ENCODE peak calls at places on chromosomes 13 and 19, in eight cellular contexts. H is coronary artery; K is HAP-1; N is thoracic aorta; W is AG10803; T is CD8-positive, alpha-beta memory T cell; L is GM12865; Q is breast epithelium. U is an unnamed sample.

GRCh38 chr19:45087531-45087930 is 5.4 kb upstream of the PPP1R37 start:
- DNase-seq in Q (no peak), K (no peak), T (peak; percentile 77), N (no peak), H (no peak), W (no peak), L (no peak), U (no peak)

GRCh38 chr19:16661480-16662034 is 618 bp downstream of the TMEM38A start:
- DNase-seq in T (peak; percentile 6), Q (no peak), L (peak; percentile 87), H (peak; percentile 83), N (peak; percentile 23), W (no peak), K (peak; percentile 64), U (no peak)

GRCh38 chr19:49791776-49792445 is 21.2 kb downstream of the FUZ start:
- DNase-seq in N (no peak), K (no peak), T (no peak), L (no peak), Q (no peak), H (no peak), W (no peak), U (no peak)

GRCh38 chr19:15506074-15506565 is 2.2 kb upstream of the CYP4F22 start:
- DNase-seq in Q (no peak), K (no peak), W (no peak), H (no peak), N (no peak), L (no peak), T (no peak), U (no peak)

GRCh38 chr19:37977992-37978391 is 71.0 kb downstream of the SIPA1L3 start:
- DNase-seq in W (peak; percentile 75), K (peak; percentile 77), H (no peak), L (peak; percentile 77), T (no peak), Q (peak; percentile 75), N (no peak), U (no peak)

GRCh38 chr13:76708138-76708537 is 178.1 kb downstream of the KCTD12 start:
- DNase-seq in W (peak; percentile 36), H (no peak), Q (no peak), L (no peak), N (no peak), K (no peak), T (no peak), U (no peak)

GRCh38 chr13:21326155-21327030 is 132.7 kb downstream of the ZDHHC20 start:
- DNase-seq in H (no peak), K (no peak), Q (no peak), T (no peak), N (no peak), W (peak; percentile 61), L (no peak), U (no peak)

GRCh38 chr13:20960663-20961309 is 58.2 kb upstream of the XPO4 start:
- DNase-seq in W (no peak), T (no peak), Q (no peak), K (peak; percentile 25), N (no peak), L (no peak), H (no peak), U (no peak)

GRCh38 chr19:18433039-18433691 is 4.8 kb downstream of the ISYNA1 start:
- DNase-seq in H (no peak), L (peak; percentile 86), W (no peak), N (no peak), Q (no peak), K (no peak), T (peak; percentile 34), U (no peak)

DNA sequence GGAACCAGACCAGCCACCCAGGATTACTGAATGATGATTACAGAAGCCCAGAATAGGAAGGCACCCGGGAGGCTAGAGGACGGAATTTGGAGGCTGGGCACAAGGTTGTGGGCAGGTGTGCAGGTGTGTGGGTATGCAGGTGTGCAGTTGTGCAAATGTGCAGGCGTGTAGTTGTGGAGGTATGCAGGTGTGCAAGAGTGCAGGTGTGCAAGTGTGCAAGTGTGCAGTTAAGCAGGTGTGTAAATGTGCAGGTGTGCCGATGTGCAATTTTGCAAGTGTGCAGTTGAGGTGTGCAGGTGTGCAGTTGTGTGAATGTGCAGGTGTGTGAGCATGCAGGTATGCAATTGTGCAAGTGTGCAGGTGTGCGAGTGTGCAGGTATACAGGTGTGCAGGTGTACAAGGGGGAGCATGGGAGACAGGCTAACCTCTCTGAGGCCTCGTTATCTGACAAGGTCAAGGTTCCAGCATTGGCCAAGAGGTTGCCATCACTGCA is 131.8 kb downstream of the KCTD15 start:
- DNase-seq in Q (no peak), W (no peak), N (no peak), K (no peak), L (no peak), H (no peak), T (no peak), U (no peak)
- H3K4me3 ChIP-seq in Q (no peak overlapping the region), W (no peak overlapping the region), N (no peak overlapping the region), K (no peak overlapping the region), L (no peak overlapping the region), H (no peak overlapping the region), T (no peak overlapping the region), U (no peak overlapping the region)

GRCh38 chr13:26555413-26555812 is 2.1 kb upstream of the WASF3 start:
- DNase-seq in W (no peak), K (no peak), T (no peak), H (no peak), Q (no peak), N (no peak), L (no peak), U (no peak)

GRCh38 chr13:26558912-26559485 is 1.5 kb downstream of the WASF3 start:
- DNase-seq in K (peak; percentile 40), N (no peak), Q (no peak), W (no peak), T (no peak), L (no peak), H (no peak), U (no peak)

GRCh38 chr13:26557051-26557392 is 461 bp upstream of the WASF3 start:
- DNase-seq in H (no peak), W (no peak), L (no peak), K (no peak), T (no peak), N (no peak), Q (no peak), U (no peak)

GRCh38 chr13:26558074-26558805 is 757 bp downstream of the WASF3 start:
- DNase-seq in T (no peak), N (no peak), Q (no peak), K (peak; percentile 42), L (no peak), H (no peak), W (peak; percentile 26), U (no peak)

GRCh38 chr13:26557393-26558073 is at the start of gene WASF3:
- DNase-seq in L (peak; percentile 60), T (no peak), K (peak; percentile 97), H (peak; percentile 94), N (peak; percentile 57), Q (peak; percentile 92), W (peak; percentile 93), U (peak; percentile 57)
- H3K4me3 ChIP-seq in L (no peak within 1 kb of the TSS), T (no peak within 1 kb of the TSS), K (peak within 1 kb of the TSS; percentile 46), H (peak within 1 kb of the TSS; percentile 77), N (peak within 1 kb of the TSS; percentile 91), Q (peak within 1 kb of the TSS; percentile 78), W (peak within 1 kb of the TSS; percentile 65), U (peak within 1 kb of the TSS; percentile 61)

DNA sequence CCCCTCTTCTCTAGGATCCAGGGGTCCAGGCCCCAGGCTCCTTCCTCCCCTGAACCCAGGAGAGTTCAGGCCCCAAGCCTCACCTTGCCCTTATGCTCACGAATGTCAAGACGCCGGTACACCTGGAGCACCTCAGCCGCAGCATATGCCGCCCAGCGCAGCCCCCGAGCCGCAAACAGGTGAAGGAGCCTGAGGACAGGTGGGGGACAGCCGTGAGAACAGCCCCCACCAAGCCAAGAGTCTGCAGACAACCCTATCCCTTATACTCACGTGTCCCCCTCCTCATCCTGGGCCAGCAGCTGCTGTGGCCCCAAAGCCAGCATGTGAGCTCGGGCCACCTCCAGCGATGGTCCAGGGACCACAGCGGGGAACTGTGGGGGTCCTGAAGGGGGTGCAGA is 3.7 kb downstream of the NFKBID start:
- DNase-seq in N (no peak), K (no peak), H (no peak), W (no peak), T (no peak), L (no peak), Q (no peak), U (no peak)
- H3K4me3 ChIP-seq in N (no peak overlapping the region), K (no peak overlapping the region), H (no peak overlapping the region), W (no peak overlapping the region), T (no peak overlapping the region), L (no peak overlapping the region), Q (no peak overlapping the region), U (no peak overlapping the region)

GRCh38 chr13:25095862-25096453 is at the start of gene PABPC3:
- DNase-seq in K (no peak), N (no peak), T (no peak), W (peak; percentile 1), L (no peak), H (no peak), Q (no peak), U (no peak)
- H3K4me3 ChIP-seq in K (no peak within 1 kb of the TSS), N (no peak within 1 kb of the TSS), T (no peak within 1 kb of the TSS), W (peak within 1 kb of the TSS; percentile 39), L (no peak within 1 kb of the TSS), H (peak within 1 kb of the TSS; percentile 47), Q (peak within 1 kb of the TSS; percentile 19), U (no peak within 1 kb of the TSS)

GRCh38 chr13:57629821-57630235 is 1.7 kb upstream of the PCDH17 start:
- DNase-seq in N (no peak), Q (peak; percentile 58), H (peak; percentile 82), W (peak; percentile 64), K (peak; percentile 93), T (no peak), L (no peak), U (peak; percentile 29)

GRCh38 chr13:57629391-57629804 is 2.1 kb upstream of the PCDH17 start:
- DNase-seq in L (no peak), H (no peak), Q (peak; percentile 49), K (no peak), N (no peak), T (no peak), W (no peak), U (no peak)

GRCh38 chr13:57631607-57632275 is at the start of gene PCDH17:
- DNase-seq in K (peak; percentile 80), L (no peak), T (no peak), Q (peak; percentile 50), W (peak; percentile 4), H (no peak), N (no peak), U (no peak)

GRCh38 chr13:57632276-57633140 is 964 bp downstream of the PCDH17 start:
- DNase-seq in T (no peak), H (peak; percentile 71), W (no peak), K (no peak), L (no peak), N (no peak), Q (peak; percentile 51), U (no peak)

DNA sequence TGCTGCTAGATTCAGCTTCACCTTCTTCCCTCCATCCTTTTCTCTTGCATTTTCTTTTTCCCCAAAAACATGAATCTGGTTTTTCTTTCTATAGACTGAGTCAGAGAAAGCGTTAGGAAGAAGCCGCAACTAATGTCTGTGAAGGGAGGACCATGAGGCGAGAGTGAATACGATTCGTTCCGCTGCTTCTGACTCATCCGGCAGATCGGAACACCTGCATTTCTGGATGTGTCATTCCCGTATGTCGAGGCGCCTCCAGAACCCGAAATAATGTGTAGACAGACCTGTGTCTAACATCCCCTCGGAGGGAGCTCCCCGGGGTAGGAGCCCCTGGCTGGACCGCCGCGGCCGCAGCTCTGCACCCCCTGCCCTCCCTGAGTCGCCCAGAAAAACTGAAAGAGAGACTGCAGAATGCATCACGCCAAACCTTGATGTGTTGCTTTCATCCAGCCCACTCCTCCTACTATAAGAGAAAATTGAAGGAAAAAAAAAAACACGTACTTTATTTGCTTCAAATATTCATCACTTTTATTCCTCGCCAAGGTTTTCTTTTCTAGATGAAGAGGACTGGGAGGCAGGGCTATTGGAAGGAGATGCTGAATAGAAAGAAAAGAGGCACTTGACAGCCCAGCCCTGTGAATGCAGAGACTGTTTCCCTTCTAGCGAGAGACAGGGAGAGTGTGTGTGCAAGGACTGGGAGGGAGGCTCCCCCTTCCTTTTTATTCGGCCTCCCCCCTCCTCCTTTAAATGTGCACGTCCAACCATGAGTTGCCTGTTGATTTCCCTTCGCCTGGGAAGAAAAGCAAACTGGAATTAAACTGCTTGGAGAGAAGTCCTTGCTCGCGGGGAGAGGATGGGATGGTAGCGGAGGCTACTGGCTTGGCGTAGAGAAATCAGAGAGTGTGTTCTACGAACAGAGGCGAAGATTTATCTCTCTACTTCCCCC is 610 bp upstream of the PCDH17 start:
- DNase-seq in T (no peak), N (no peak), Q (no peak), L (no peak), K (peak; percentile 47), H (no peak), W (no peak), U (no peak)
- H3K4me3 ChIP-seq in T (peak overlapping the region; percentile 37), N (peak overlapping the region; percentile 73), Q (peak overlapping the region; percentile 69), L (no peak overlapping the region), K (peak overlapping the region; percentile 48), H (peak overlapping the region; percentile 71), W (peak overlapping the region; percentile 52), U (peak overlapping the region; percentile 32)